ENCODE peak calls at places on chromosomes 13 and 19, in eight cellular contexts. Q is astrocyte, I is colonic mucosa, G is cardiac muscle cell, F is astrocyte of the spinal cord, Z is GM12878, K is pancreas, A is psoas muscle. X is an unnamed sample.
A peak's percentile ranks its signal among the peaks of the same experiment; 100 is the strongest.

GRCh38 chr13:93079294-93079693 is 147.3 kb upstream of the GPC6 start:
- DNase-seq in F (peak; percentile 53), A (no peak), Z (no peak), I (no peak), K (no peak), Q (peak; percentile 65), G (no peak), X (no peak)

GRCh38 chr13:110387451-110388140 is 80.5 kb downstream of the COL4A2 start:
- DNase-seq in F (peak; percentile 68), A (peak; percentile 42), Z (no peak), G (no peak), K (no peak), I (no peak), Q (no peak), X (no peak)

GRCh38 chr13:100662470-100663211 is 12.0 kb downstream of the TMTC4 start:
- DNase-seq in Q (no peak), F (no peak), I (no peak), Z (no peak), K (no peak), A (no peak), G (no peak), X (no peak)

GRCh38 chr19:7874080-7874856 is at the start of gene PRR36:
- DNase-seq in I (no peak), F (no peak), Q (no peak), A (no peak), Z (no peak), K (peak; percentile 84), G (peak; percentile 90), X (no peak)

GRCh38 chr13:24648983-24649684 is 31.1 kb upstream of the ATP12A start:
- DNase-seq in K (no peak), I (no peak), Q (no peak), Z (no peak), A (no peak), G (no peak), F (no peak), X (no peak)

GRCh38 chr19:1016647-1017114 is 4.2 kb downstream of the TMEM259 start:
- DNase-seq in Q (peak; percentile 76), K (peak; percentile 42), F (peak; percentile 48), A (no peak), G (no peak), Z (no peak), I (peak; percentile 52), X (no peak)

GRCh38 chr13:48398450-48399095 is 14.3 kb downstream of the LPAR6 start:
- DNase-seq in Q (no peak), I (no peak), K (no peak), G (no peak), A (no peak), F (no peak), Z (no peak), X (no peak)

GRCh38 chr13:75445717-75446529 is 36.0 kb downstream of the TBC1D4 start:
- DNase-seq in Q (no peak), Z (no peak), I (no peak), G (no peak), F (no peak), A (no peak), K (no peak), X (no peak)

GRCh38 chr19:4352701-4353121 is 9.3 kb downstream of the MPND start:
- DNase-seq in Z (no peak), G (peak; percentile 76), F (peak; percentile 60), I (no peak), K (peak; percentile 65), A (no peak), Q (peak; percentile 30), X (peak; percentile 64)

GRCh38 chr13:31905896-31906295 is 125.7 kb upstream of the FRY start:
- DNase-seq in K (no peak), G (no peak), Q (no peak), F (no peak), I (no peak), A (no peak), Z (no peak), X (no peak)

GRCh38 chr13:96032717-96033116 is 20.5 kb downstream of the UGGT2 start:
- DNase-seq in I (no peak), K (no peak), Q (no peak), F (no peak), G (no peak), A (no peak), Z (no peak), X (no peak)

GRCh38 chr13:22110368-22110767 is 439.5 kb downstream of the FGF9 start:
- DNase-seq in Z (no peak), K (peak; percentile 77), Q (no peak), G (no peak), I (no peak), F (no peak), A (peak; percentile 43), X (no peak)

GRCh38 chr13:98798849-98799645 is 46.6 kb upstream of the SLC15A1 start:
- DNase-seq in F (peak; percentile 38), A (no peak), K (no peak), Q (peak; percentile 49), G (no peak), Z (no peak), I (no peak), X (no peak)

GRCh38 chr13:77002590-77003190 is 10.8 kb downstream of the CLN5 start:
- DNase-seq in Z (no peak), F (peak; percentile 49), G (peak; percentile 28), I (no peak), Q (no peak), A (no peak), K (no peak), X (no peak)

GRCh38 chr13:25232937-25233515 is 54.3 kb downstream of the MTMR6 start:
- DNase-seq in G (peak; percentile 51), Z (no peak), F (peak; percentile 26), Q (no peak), K (no peak), A (no peak), I (no peak), X (no peak)

GRCh38 chr13:39665763-39666162 is 10.3 kb downstream of the COG6 start:
- DNase-seq in I (no peak), Z (no peak), G (no peak), F (no peak), Q (no peak), A (no peak), K (no peak), X (no peak)

GRCh38 chr13:47334173-47334572 is 437.3 kb upstream of the HTR2A start:
- DNase-seq in F (peak; percentile 98), I (no peak), Q (peak; percentile 91), A (peak; percentile 27), Z (no peak), K (no peak), G (no peak), X (no peak)

GRCh38 chr19:11168568-11168967 is 13.0 kb upstream of the SPC24 start:
- DNase-seq in G (no peak), A (no peak), F (peak; percentile 93), K (no peak), Z (no peak), Q (peak; percentile 92), I (no peak), X (no peak)

GRCh38 chr19:11166281-11167142 is 10.9 kb upstream of the SPC24 start:
- DNase-seq in A (peak; percentile 40), Z (no peak), K (no peak), F (no peak), Q (no peak), I (no peak), G (no peak), X (no peak)

GRCh38 chr19:11164278-11164677 is 8.7 kb upstream of the SPC24 start:
- DNase-seq in F (no peak), A (no peak), G (peak; percentile 40), Z (no peak), K (no peak), Q (no peak), I (no peak), X (no peak)

GRCh38 chr19:11164879-11165406 is 9.4 kb upstream of the SPC24 start:
- DNase-seq in F (peak; percentile 96), Z (no peak), K (no peak), G (no peak), A (peak; percentile 85), Q (peak; percentile 92), I (peak; percentile 62), X (no peak)

GRCh38 chr19:11165486-11166030 is 10.0 kb upstream of the SPC24 start:
- DNase-seq in I (no peak), Z (no peak), G (no peak), F (peak; percentile 14), A (no peak), K (no peak), Q (no peak), X (no peak)
- H3K4me3 ChIP-seq in I (no peak overlapping the region), Z (no peak overlapping the region), G (no peak overlapping the region), F (no peak overlapping the region), A (peak overlapping the region; percentile 15), K (no peak overlapping the region), Q (no peak overlapping the region), X (no peak overlapping the region)

DNA sequence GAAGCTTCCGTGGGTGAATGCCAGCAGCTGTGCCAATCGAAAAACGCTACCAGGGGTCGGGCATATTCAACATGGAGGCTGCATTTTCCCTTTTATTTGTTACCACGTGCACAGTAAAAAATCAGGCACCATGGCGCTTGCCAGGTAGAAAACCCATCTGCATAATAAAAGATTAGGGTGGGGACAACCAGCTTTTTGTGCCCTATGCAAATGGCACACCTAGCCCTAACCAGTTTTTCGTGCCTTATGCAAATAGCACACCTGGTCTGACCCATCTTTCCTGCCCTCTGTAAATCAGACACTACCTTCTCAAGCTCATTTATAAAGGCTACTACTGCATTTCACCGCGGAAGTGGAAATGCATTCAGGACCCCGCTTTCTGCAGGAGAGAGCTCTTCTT is 62.1 kb upstream of the FREM2 start:
- DNase-seq in F (no peak), K (no peak), A (no peak), I (no peak), G (no peak), Q (no peak), Z (no peak), X (no peak)
- H3K4me3 ChIP-seq in F (no peak overlapping the region), K (no peak overlapping the region), A (no peak overlapping the region), I (no peak overlapping the region), G (no peak overlapping the region), Q (no peak overlapping the region), Z (no peak overlapping the region), X (no peak overlapping the region)

GRCh38 chr19:6457958-6458694 is 1.5 kb downstream of the SLC25A23 start:
- DNase-seq in A (no peak), Q (no peak), F (no peak), Z (peak; percentile 44), G (no peak), K (no peak), I (no peak), X (no peak)
- H3K4me3 ChIP-seq in A (peak overlapping the region; percentile 86), Q (no peak overlapping the region), F (no peak overlapping the region), Z (peak overlapping the region; percentile 80), G (peak overlapping the region; percentile 62), K (no peak overlapping the region), I (peak overlapping the region; percentile 86), X (no peak overlapping the region)

DNA sequence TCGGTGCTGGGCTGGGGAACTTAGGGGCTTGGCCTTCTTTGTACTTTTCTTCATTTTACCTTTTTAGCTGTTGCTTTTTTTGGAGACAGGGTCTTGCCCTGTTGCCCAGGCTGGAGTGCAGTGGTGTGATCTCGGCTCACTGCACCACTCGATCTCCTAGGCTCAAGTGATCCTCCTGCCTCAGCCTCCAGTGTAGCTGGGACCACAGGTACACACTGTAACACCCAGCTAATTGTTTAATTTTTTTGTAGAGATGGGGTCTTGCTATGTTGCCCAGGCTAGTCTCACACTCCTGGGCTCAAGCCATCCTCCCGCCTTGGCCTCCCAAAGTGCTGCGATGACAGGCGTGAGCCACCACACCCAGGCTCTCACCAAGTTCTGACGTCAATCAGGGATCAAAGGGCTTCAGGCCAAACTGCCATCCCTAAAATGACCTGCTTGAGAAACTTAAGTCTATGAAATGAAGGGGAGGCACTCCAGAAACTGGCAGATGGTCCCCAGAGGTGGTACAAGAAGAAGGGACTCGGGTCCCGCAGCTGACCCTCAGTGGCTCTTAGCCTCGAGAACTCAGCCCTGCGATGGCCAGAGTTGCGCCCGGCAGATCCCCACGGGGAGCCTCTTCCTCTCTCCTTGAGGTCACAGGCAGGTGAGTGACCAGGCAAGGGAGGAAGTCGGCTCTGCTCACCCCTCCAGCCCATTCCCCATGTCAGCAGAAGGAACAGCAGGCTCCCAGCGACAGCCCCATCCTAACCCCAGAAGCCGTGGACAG is 61.7 kb downstream of the GNG7 start:
- DNase-seq in A (no peak), K (no peak), G (no peak), Q (no peak), F (no peak), Z (no peak), I (no peak), X (no peak)
- H3K4me3 ChIP-seq in A (no peak overlapping the region), K (no peak overlapping the region), G (no peak overlapping the region), Q (no peak overlapping the region), F (no peak overlapping the region), Z (no peak overlapping the region), I (no peak overlapping the region), X (no peak overlapping the region)